ENCODE peak calls at places on chromosomes 1 and 21, in eight cellular contexts. O is CD8-positive, alpha-beta memory T cell; Y is EH; X is K562; F is cerebellum; U is caudate nucleus; W is AG04450; J is RWPE1. E is an unnamed sample.

GRCh38 chr1:154730986-154731489 is 123.1 kb upstream of the ADAR start:
- DNase-seq in O (no peak), Y (peak; percentile 63), X (no peak), F (no peak), U (no peak), W (no peak), J (no peak), E (no peak)

GRCh38 chr1:181583598-181583997 is 100.3 kb downstream of the CACNA1E start:
- DNase-seq in O (no peak), Y (no peak), X (no peak), F (peak; percentile 20), U (no peak), W (no peak), J (no peak), E (no peak)

GRCh38 chr1:241456743-241457142 is 62.8 kb downstream of the FH start:
- DNase-seq in O (no peak), Y (no peak), X (no peak), F (no peak), U (no peak), W (no peak), J (no peak), E (no peak)

GRCh38 chr1:23013657-23014056 is 2.0 kb downstream of the TEX46 start:
- DNase-seq in O (no peak), Y (no peak), X (no peak), F (peak; percentile 10), U (no peak), W (no peak), J (peak; percentile 42), E (peak; percentile 85)

GRCh38 chr1:117879284-117879683 is 50.1 kb downstream of the GDAP2 start:
- DNase-seq in O (no peak), Y (no peak), X (no peak), F (no peak), U (no peak), W (no peak), J (no peak), E (no peak)

GRCh38 chr1:47650205-47650604 is 212.4 kb downstream of the FOXD2 start:
- DNase-seq in O (no peak), Y (peak; percentile 47), X (no peak), F (no peak), U (no peak), W (peak; percentile 66), J (peak; percentile 92), E (peak; percentile 89)

GRCh38 chr1:42592811-42593210 is 65.4 kb upstream of the PPIH start:
- DNase-seq in O (no peak), Y (no peak), X (no peak), F (no peak), U (no peak), W (no peak), J (no peak), E (no peak)

GRCh38 chr1:151993084-151993733 is 450 bp downstream of the S100A10 start:
- DNase-seq in O (peak; percentile 41), Y (peak; percentile 44), X (no peak), F (no peak), U (no peak), W (no peak), J (no peak), E (no peak)

GRCh38 chr1:33093004-33093403 is 12.1 kb downstream of the AZIN2 start:
- DNase-seq in O (no peak), Y (no peak), X (peak; percentile 62), F (no peak), U (no peak), W (no peak), J (no peak), E (no peak)

GRCh38 chr1:19435851-19436465 is 49.4 kb downstream of the CAPZB start:
- DNase-seq in O (no peak), Y (peak; percentile 84), X (no peak), F (no peak), U (no peak), W (no peak), J (no peak), E (no peak)

GRCh38 chr1:26991310-26992116 is 2.0 kb upstream of the TRNP1 start:
- DNase-seq in O (no peak), Y (peak; percentile 57), X (peak; percentile 57), F (no peak), U (peak; percentile 33), W (no peak), J (no peak), E (no peak)

GRCh38 chr21:34612557-34612956 is 2.4 kb downstream of the RCAN1 start:
- DNase-seq in O (no peak), Y (no peak), X (peak; percentile 41), F (no peak), U (peak; percentile 16), W (no peak), J (no peak), E (no peak)

GRCh38 chr1:60859111-60859510 is 223.2 kb upstream of the NFIA start:
- DNase-seq in O (no peak), Y (no peak), X (no peak), F (peak; percentile 34), U (no peak), W (no peak), J (no peak), E (no peak)

GRCh38 chr1:216532399-216532798 is 109.2 kb upstream of the USH2A start:
- DNase-seq in O (no peak), Y (no peak), X (no peak), F (no peak), U (no peak), W (no peak), J (no peak), E (no peak)

GRCh38 chr1:214002472-214002871 is 14.7 kb downstream of the PROX1 start:
- DNase-seq in O (no peak), Y (peak; percentile 29), X (peak; percentile 34), F (no peak), U (no peak), W (no peak), J (peak; percentile 17), E (peak; percentile 57)

GRCh38 chr1:228105996-228106799 is 2.9 kb downstream of the MRPL55 start:
- DNase-seq in O (no peak), Y (no peak), X (no peak), F (no peak), U (no peak), W (no peak), J (no peak), E (no peak)

GRCh38 chr21:15365751-15366392 is 301.1 kb upstream of the NRIP1 start:
- DNase-seq in O (no peak), Y (no peak), X (no peak), F (no peak), U (no peak), W (no peak), J (no peak), E (no peak)

GRCh38 chr1:31733389-31734219 is 29.8 kb upstream of the COL16A1 start:
- DNase-seq in O (no peak), Y (no peak), X (no peak), F (no peak), U (no peak), W (no peak), J (no peak), E (no peak)

GRCh38 chr1:184858288-184858687 is 103.6 kb upstream of the EDEM3 start:
- DNase-seq in O (no peak), Y (no peak), X (no peak), F (no peak), U (no peak), W (no peak), J (no peak), E (no peak)

GRCh38 chr1:188476606-188477005 is 1647.9 kb downstream of the PLA2G4A start:
- DNase-seq in O (no peak), Y (no peak), X (no peak), F (no peak), U (no peak), W (no peak), J (no peak), E (no peak)

GRCh38 chr1:184866991-184867788 is 107.1 kb downstream of the NIBAN1 start:
- DNase-seq in O (peak; percentile 82), Y (peak; percentile 89), X (no peak), F (no peak), U (no peak), W (peak; percentile 81), J (peak; percentile 64), E (no peak)

GRCh38 chr1:24329797-24330543 is 10.8 kb downstream of the GRHL3 start:
- DNase-seq in O (no peak), Y (peak; percentile 75), X (no peak), F (no peak), U (no peak), W (peak; percentile 65), J (no peak), E (no peak)

GRCh38 chr1:185439727-185440415 is 122.8 kb upstream of the IVNS1ABP start:
- DNase-seq in O (peak; percentile 52), Y (peak; percentile 97), X (no peak), F (no peak), U (no peak), W (peak; percentile 15), J (peak; percentile 73), E (no peak)

GRCh38 chr1:29331731-29332130 is 95.4 kb downstream of the PTPRU start:
- DNase-seq in O (no peak), Y (no peak), X (no peak), F (no peak), U (no peak), W (no peak), J (no peak), E (no peak)

GRCh38 chr21:28298251-28298672 is 694.4 kb downstream of the LTN1 start:
- DNase-seq in O (no peak), Y (peak; percentile 23), X (no peak), F (no peak), U (no peak), W (no peak), J (no peak), E (no peak)

E was measured in NCI-H1436.